ENCODE peak calls at places on chromosomes 13 and 19, in seven cellular contexts. B, L, H, M, S, F and R are unnamed samples.

GRCh38 chr13:50125306-50125555 is 110.0 kb downstream of the KCNRG start:
- DNase-seq in M (no peak), B (no peak), S (peak; percentile 52), L (no peak), H (no peak), F (no peak), R (peak; percentile 87)

GRCh38 chr13:51635137-51635878 is 51.0 kb downstream of the WDFY2 start:
- DNase-seq in H (no peak), S (no peak), B (no peak), F (no peak), L (no peak), M (no peak), R (no peak)

GRCh38 chr13:109010912-109011311 is 381.5 kb downstream of the MYO16 start:
- DNase-seq in L (no peak), M (no peak), S (no peak), B (no peak), H (no peak), F (peak; percentile 22), R (peak; percentile 46)

GRCh38 chr13:31101511-31102170 is 60.1 kb downstream of the HSPH1 start:
- DNase-seq in F (peak; percentile 12), H (peak; percentile 43), L (peak; percentile 16), S (no peak), B (no peak), M (no peak), R (no peak)

GRCh38 chr13:24627090-24627714 is 53.0 kb upstream of the ATP12A start:
- DNase-seq in M (no peak), H (no peak), F (peak; percentile 79), L (no peak), S (peak; percentile 26), B (no peak), R (peak; percentile 23)

GRCh38 chr19:39474139-39474620 is 6.5 kb upstream of the TIMM50 start:
- DNase-seq in B (peak; percentile 80), L (no peak), S (peak; percentile 45), H (peak; percentile 58), M (peak; percentile 64), F (peak; percentile 83), R (peak; percentile 66)

GRCh38 chr13:32150794-32151193 is 119.2 kb downstream of the FRY start:
- DNase-seq in B (no peak), S (peak; percentile 30), H (peak; percentile 78), F (no peak), L (no peak), M (no peak), R (no peak)

GRCh38 chr19:1177322-1178114 is 3.5 kb upstream of the SBNO2 start:
- DNase-seq in H (no peak), M (no peak), S (no peak), F (no peak), L (peak; percentile 96), B (peak; percentile 70), R (no peak)

GRCh38 chr19:48170817-48171347 is 402 bp downstream of the ZSWIM9 start:
- DNase-seq in L (no peak), H (no peak), M (no peak), B (no peak), S (no peak), F (no peak), R (no peak)

GRCh38 chr19:46546194-46546896 is 50.7 kb upstream of the PNMA8B start:
- DNase-seq in H (no peak), L (peak; percentile 38), S (peak; percentile 86), F (peak; percentile 30), B (peak; percentile 83), M (no peak), R (peak; percentile 72)

GRCh38 chr19:4443966-4444764 is 13.4 kb downstream of the UBXN6 start:
- DNase-seq in M (no peak), S (no peak), B (no peak), H (no peak), L (no peak), F (no peak), R (no peak)

GRCh38 chr13:38228322-38228721 is 121.3 kb upstream of the UFM1 start:
- DNase-seq in F (no peak), B (no peak), S (no peak), M (no peak), L (no peak), H (no peak), R (no peak)

GRCh38 chr13:110109910-110110309 is 197.0 kb downstream of the COL4A1 start:
- DNase-seq in B (no peak), F (peak; percentile 23), M (no peak), L (peak; percentile 61), H (peak; percentile 80), S (peak; percentile 41), R (no peak)

GRCh38 chr19:33291623-33292534 is 10.5 kb downstream of the CEBPA start:
- DNase-seq in B (no peak), S (no peak), H (no peak), L (no peak), M (no peak), F (no peak), R (no peak)

GRCh38 chr19:13122980-13123957 is 5.2 kb downstream of the NACC1 start:
- DNase-seq in B (no peak), L (no peak), S (no peak), F (no peak), H (no peak), M (no peak), R (no peak)

GRCh38 chr19:1882089-1882785 is 3.1 kb downstream of the ABHD17A start:
- DNase-seq in F (peak; percentile 43), M (peak; percentile 39), L (no peak), H (no peak), B (no peak), S (no peak), R (no peak)

GRCh38 chr13:95533545-95534135 is 18.9 kb upstream of the CLDN10 start:
- DNase-seq in H (no peak), F (no peak), B (peak; percentile 20), L (no peak), S (peak; percentile 41), M (no peak), R (no peak)

GRCh38 chr19:21604351-21604926 is 99.0 kb downstream of the ZNF429 start:
- DNase-seq in F (peak; percentile 26), H (no peak), M (no peak), B (no peak), L (no peak), S (peak; percentile 18), R (peak; percentile 95)

GRCh38 chr13:111531505-111531904 is 211.1 kb downstream of the TEX29 start:
- DNase-seq in L (peak; percentile 10), S (peak; percentile 36), H (no peak), F (peak; percentile 11), M (no peak), B (no peak), R (peak; percentile 33)

GRCh38 chr19:34089566-34089965 is 82.7 kb upstream of the LSM14A start:
- DNase-seq in H (no peak), L (no peak), F (no peak), M (no peak), B (no peak), S (no peak), R (no peak)

GRCh38 chr19:1132625-1133383 is 29.0 kb downstream of the GPX4 start:
- DNase-seq in S (no peak), B (no peak), F (no peak), H (no peak), L (no peak), M (no peak), R (no peak)

GRCh38 chr13:107799001-107799400 is 416.3 kb downstream of the LIG4 start:
- DNase-seq in S (no peak), B (no peak), H (no peak), M (no peak), F (no peak), L (peak; percentile 64), R (no peak)

GRCh38 chr19:52946322-52947310 is 16.1 kb downstream of the ZNF816 start:
- DNase-seq in L (no peak), B (no peak), F (peak; percentile 32), H (peak; percentile 51), S (peak; percentile 71), M (no peak), R (no peak)

GRCh38 chr19:14112051-14112808 is 5.3 kb downstream of the PRKACA start:
- DNase-seq in H (peak; percentile 44), L (no peak), S (no peak), F (no peak), B (no peak), M (no peak), R (no peak)

GRCh38 chr19:39419003-39419402 is 6.5 kb downstream of the PLEKHG2 start:
- DNase-seq in F (no peak), L (no peak), S (no peak), B (no peak), H (no peak), M (no peak), R (no peak)

GRCh38 chr19:51550848-51551672 is 19.6 kb upstream of the SIGLEC6 start:
- DNase-seq in H (no peak), F (no peak), S (no peak), M (no peak), L (no peak), B (no peak), R (no peak)